ENCODE peak calls at places on chromosomes 16 and 17, in nine cellular contexts. W is fibroblast of villous mesenchyme, J is kidney, I is neural progenitor cell, U is GM23248, S is skeletal muscle cell, Z is germinal center, O is GM18507, H is T-helper 17 cell. A is an unnamed sample.
A peak's percentile ranks its signal among the peaks of the same experiment; 100 is the strongest.

GRCh38 chr17:14827394-14827793 is 437.7 kb downstream of the PMP22 start:
- DNase-seq in O (no peak), S (no peak), Z (no peak), U (no peak), H (no peak), W (peak; percentile 54), I (no peak), J (no peak), A (no peak)

GRCh38 chr17:82328994-82329507 is 4.5 kb downstream of the SECTM1 start:
- DNase-seq in I (no peak), W (no peak), H (no peak), U (no peak), Z (no peak), S (no peak), J (peak; percentile 73), O (no peak), A (no peak)

GRCh38 chr16:27417047-27417671 is 15.2 kb downstream of the IL21R start:
- DNase-seq in O (no peak), S (no peak), I (no peak), J (no peak), W (no peak), Z (no peak), H (no peak), U (no peak), A (no peak)

GRCh38 chr17:32518856-32519768 is 32.3 kb downstream of the CDK5R1 start:
- DNase-seq in O (no peak), J (peak; percentile 80), S (no peak), U (peak; percentile 57), I (peak; percentile 98), Z (peak; percentile 55), W (peak; percentile 36), H (no peak), A (peak; percentile 66)

GRCh38 chr17:72121164-72122001 is 563 bp downstream of the SOX9 start:
- DNase-seq in H (no peak), I (peak; percentile 71), Z (no peak), S (no peak), U (peak; percentile 85), W (peak; percentile 74), O (no peak), J (peak; percentile 84), A (peak; percentile 83)

GRCh38 chr17:82366749-82367148 is 4.8 kb upstream of the UTS2R start:
- DNase-seq in H (no peak), W (no peak), O (no peak), U (no peak), S (no peak), I (no peak), J (no peak), Z (no peak), A (no peak)

GRCh38 chr17:561118-561517 is 153.5 kb downstream of the VPS53 start:
- DNase-seq in J (no peak), O (no peak), S (peak; percentile 48), I (no peak), W (peak; percentile 41), U (peak; percentile 86), Z (no peak), H (no peak), A (peak; percentile 60)

GRCh38 chr17:1134634-1135324 is 45.0 kb downstream of the ABR start:
- DNase-seq in O (no peak), Z (no peak), S (no peak), I (no peak), J (no peak), U (peak; percentile 29), W (no peak), H (no peak), A (no peak)

GRCh38 chr17:27453466-27453865 is 2.8 kb upstream of the KSR1 start:
- DNase-seq in Z (no peak), H (no peak), O (no peak), U (peak; percentile 24), S (no peak), J (no peak), W (peak; percentile 34), I (no peak), A (peak; percentile 56)

GRCh38 chr17:19238167-19238505 is 970 bp downstream of the EPN2 start:
- DNase-seq in W (no peak), O (no peak), J (peak; percentile 82), H (no peak), I (peak; percentile 65), Z (peak; percentile 12), U (peak; percentile 65), S (no peak), A (peak; percentile 57)

A was measured in astrocyte of the hippocampus.